ENCODE peak calls at places on chromosomes 16 and 17, in four cellular contexts. D is GM12891, E is ovary, W is gastrocnemius medialis. Y is an unnamed sample.

GRCh38 chr17:36936455-36936934 is 780 bp upstream of the LHX1 start:
- DNase-seq in D (no peak), E (no peak), W (no peak), Y (no peak)

GRCh38 chr17:72125226-72125651 is 4.4 kb downstream of the SOX9 start:
- DNase-seq in D (no peak), E (no peak), W (no peak), Y (no peak)

GRCh38 chr16:75087040-75087979 is 29.3 kb downstream of the LDHD start:
- DNase-seq in D (no peak), E (no peak), W (peak), Y (no peak)

GRCh38 chr16:84803146-84803545 is 16.6 kb upstream of the CRISPLD2 start:
- DNase-seq in D (no peak), E (no peak), W (no peak), Y (no peak)

GRCh38 chr16:48580925-48581500 is 29.0 kb downstream of the N4BP1 start:
- DNase-seq in D (no peak), E (no peak), W (no peak), Y (no peak)

GRCh38 chr16:11576427-11577289 is 10.1 kb downstream of the LITAF start:
- DNase-seq in D (no peak), E (peak), W (no peak), Y (no peak)

GRCh38 chr17:10875411-10875810 is 37.5 kb upstream of the PIRT start:
- DNase-seq in D (no peak), E (peak), W (no peak), Y (no peak)

GRCh38 chr16:4601317-4602186 is 13.1 kb downstream of the UBALD1 start:
- DNase-seq in D (no peak), E (peak), W (no peak), Y (peak)

GRCh38 chr16:4288148-4288921 is 15.5 kb upstream of the TFAP4 start:
- DNase-seq in D (peak), E (peak), W (peak), Y (peak)

GRCh38 chr16:87661561-87661960 is 59.3 kb downstream of the JPH3 start:
- DNase-seq in D (peak), E (peak), W (no peak), Y (no peak)

GRCh38 chr16:80166082-80166481 is 374.7 kb upstream of the DYNLRB2 start:
- DNase-seq in D (no peak), E (no peak), W (no peak), Y (no peak)

GRCh38 chr17:82257473-82257872 is 16.0 kb downstream of the CSNK1D start:
- DNase-seq in D (no peak), E (no peak), W (no peak), Y (no peak)

GRCh38 chr17:82255573-82255972 is 17.9 kb downstream of the CSNK1D start:
- DNase-seq in D (no peak), E (no peak), W (no peak), Y (no peak)

GRCh38 chr17:82258555-82258954 is 14.9 kb downstream of the CSNK1D start:
- DNase-seq in D (no peak), E (no peak), W (no peak), Y (no peak)

GRCh38 chr17:82253179-82253544 is 20.3 kb downstream of the CSNK1D start:
- DNase-seq in D (no peak), E (no peak), W (no peak), Y (no peak)

DNA sequence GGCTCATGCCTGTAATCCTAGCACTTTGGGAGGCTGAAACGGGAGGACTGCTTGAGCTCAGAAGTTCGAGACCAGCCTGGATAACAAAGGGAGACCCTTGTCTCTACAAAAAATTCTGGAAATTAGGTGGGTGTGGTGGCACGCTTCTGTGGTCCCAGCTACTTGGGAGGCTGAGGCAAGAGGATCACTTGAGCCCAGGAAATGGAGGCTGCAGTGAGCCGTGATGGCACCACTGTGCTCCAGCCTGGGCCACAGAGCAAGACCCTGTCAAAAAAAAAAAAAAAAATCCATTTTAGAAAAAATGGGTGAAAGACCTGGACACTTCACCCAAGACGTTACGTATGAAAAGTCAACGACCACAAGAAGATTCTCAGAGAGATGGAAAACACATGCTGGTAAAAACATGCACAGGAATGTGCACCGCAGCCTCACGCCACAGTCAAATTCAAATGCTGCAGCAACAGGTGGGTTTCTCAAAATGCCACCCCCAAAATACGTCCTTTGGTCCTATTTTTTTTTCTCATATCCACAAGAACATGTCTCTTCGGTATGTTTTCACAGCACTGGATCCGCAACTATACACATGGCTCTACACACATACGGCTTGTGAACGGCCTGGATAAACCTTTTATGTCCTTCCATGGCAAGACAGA is 17.1 kb downstream of the CSNK1D start:
- DNase-seq in D (no peak), E (no peak), W (no peak), Y (no peak)
- TF ChIP-seq POLR2A in D (peak), E (no peak), W (no peak), Y (no peak)

GRCh38 chr17:9241371-9241712 is 220.0 kb downstream of the NTN1 start:
- DNase-seq in D (no peak), E (peak), W (no peak), Y (peak)

GRCh38 chr17:9238340-9239259 is 217.3 kb downstream of the NTN1 start:
- DNase-seq in D (no peak), E (no peak), W (no peak), Y (no peak)

GRCh38 chr17:9239260-9239820 is 218.0 kb downstream of the NTN1 start:
- DNase-seq in D (no peak), E (peak), W (no peak), Y (no peak)

GRCh38 chr17:9240659-9241370 is 219.5 kb downstream of the NTN1 start:
- DNase-seq in D (no peak), E (peak), W (peak), Y (peak)

GRCh38 chr17:9239821-9240658 is 218.7 kb downstream of the NTN1 start:
- DNase-seq in D (peak), E (peak), W (peak), Y (peak)
- TF ChIP-seq POLR2A in D (no peak), E (peak), W (peak), Y (peak)

DNA sequence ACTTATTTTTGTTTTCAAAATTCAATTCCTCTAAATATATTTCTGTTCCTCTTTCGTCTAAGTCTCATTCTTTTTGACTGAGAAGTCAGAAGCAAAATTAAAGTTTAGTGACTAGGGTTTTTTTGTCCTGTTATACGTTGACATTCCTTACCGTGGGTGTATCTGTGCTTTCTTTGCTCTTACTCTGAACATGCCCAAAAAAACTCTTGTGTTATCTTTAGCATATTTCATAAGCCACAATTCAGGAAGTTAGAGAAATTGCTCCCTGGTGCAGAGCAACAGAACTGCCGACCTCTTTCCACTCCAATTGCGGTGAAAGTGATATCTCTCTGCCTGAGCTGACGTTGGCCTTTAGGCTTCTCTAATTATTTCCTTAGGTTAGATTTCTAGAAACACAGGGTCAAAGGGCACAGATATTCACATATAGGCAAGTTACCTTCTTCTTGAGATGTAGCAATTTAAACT is 65.7 kb downstream of the CENPV start:
- DNase-seq in D (no peak), E (no peak), W (no peak), Y (peak)
- TF ChIP-seq POLR2A in D (no peak), E (no peak), W (no peak), Y (no peak)

GRCh38 chr17:7436556-7437368 is 1.5 kb downstream of the TMEM102 start:
- DNase-seq in D (peak), E (peak), W (peak), Y (peak)
- TF ChIP-seq POLR2A in D (no peak), E (no peak), W (peak), Y (no peak)

DNA sequence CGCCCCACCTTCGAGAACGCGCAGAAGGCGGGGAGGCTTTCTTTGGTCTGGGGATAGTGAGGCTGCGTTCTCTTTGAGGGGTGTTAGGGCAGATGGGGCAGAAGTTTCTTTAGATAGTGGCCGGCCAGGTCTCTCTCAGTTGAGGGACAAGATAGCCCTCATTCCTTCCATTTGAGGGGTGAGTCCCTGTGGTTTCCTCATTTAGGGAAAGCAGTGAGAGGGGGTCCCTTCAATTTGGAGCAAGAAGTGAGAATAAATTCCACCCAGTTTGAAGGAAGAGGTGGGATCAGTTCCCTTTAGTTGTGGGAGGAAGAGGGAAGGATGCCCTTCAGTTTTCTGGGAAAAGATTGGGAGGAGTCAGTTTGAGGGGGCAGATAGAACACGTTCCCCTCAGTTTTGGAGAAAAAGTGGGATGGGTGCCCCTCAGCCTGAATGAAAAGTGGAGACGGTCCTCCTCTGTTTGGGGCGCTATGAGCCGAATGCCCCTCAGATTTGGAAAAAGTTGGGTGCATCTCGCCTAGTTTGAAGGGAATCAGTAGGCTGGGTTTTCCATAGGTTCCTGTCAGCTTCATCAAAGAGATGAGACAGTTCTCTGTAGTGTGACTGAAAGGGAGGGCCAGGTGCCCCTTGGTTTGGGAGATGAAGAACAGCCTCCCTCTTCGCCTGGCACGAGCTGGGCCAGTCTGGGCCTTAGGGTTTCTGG is 568 bp upstream of the FHOD1 start:
- DNase-seq in D (no peak), E (no peak), W (no peak), Y (no peak)
- TF ChIP-seq POLR2A in D (no peak), E (peak), W (peak), Y (no peak)

GRCh38 chr17:29068828-29069227 is 25.9 kb downstream of the PIPOX start:
- DNase-seq in D (no peak), E (no peak), W (no peak), Y (no peak)
- TF ChIP-seq POLR2A in D (no peak), E (no peak), W (no peak), Y (no peak)

Y was measured in uterus.